ENCODE peak calls at places on chromosome 6, in eight cellular contexts. X is stomach, L is sigmoid colon, O is K562, J is HepG2, V is SK-N-SH, E is transverse colon, N is ovary. K is an unnamed sample. For H3K27me3, the result is how much of the 10 kb centered on the place peaks cover.

GRCh38 chr6:122803056-122803695 is 14.1 kb downstream of the SMPDL3A start:
- DNase-seq in L (no peak), X (no peak), E (no peak), V (no peak), O (no peak), N (no peak), J (no peak), K (no peak)

GRCh38 chr6:87772597-87773530 is 70.8 kb upstream of the AKIRIN2 start:
- DNase-seq in O (no peak), E (no peak), X (no peak), V (peak), N (no peak), L (no peak), J (peak), K (no peak)

GRCh38 chr6:119442776-119443184 is 93.2 kb upstream of the MAN1A1 start:
- DNase-seq in X (no peak), V (no peak), N (no peak), L (peak), E (peak), O (no peak), J (peak), K (no peak)

GRCh38 chr6:81561071-81561564 is 191.4 kb downstream of the TENT5A start:
- DNase-seq in J (peak), V (no peak), X (no peak), E (no peak), N (no peak), L (no peak), O (no peak), K (no peak)

GRCh38 chr6:127200114-127200513 is 66.5 kb upstream of the RNF146 start:
- DNase-seq in O (no peak), E (no peak), X (no peak), J (no peak), L (no peak), V (no peak), N (no peak), K (no peak)

GRCh38 chr6:132270745-132271414 is 130.4 kb downstream of the MOXD1 start:
- DNase-seq in O (no peak), X (peak), N (no peak), L (no peak), J (no peak), E (no peak), V (no peak), K (no peak)

GRCh38 chr6:163897030-163897429 is 482.5 kb downstream of the QKI start:
- DNase-seq in V (no peak), E (no peak), J (no peak), N (no peak), L (no peak), O (no peak), X (no peak), K (no peak)

GRCh38 chr6:133610271-133610840 is 278.6 kb upstream of the TCF21 start:
- DNase-seq in V (no peak), X (no peak), O (no peak), J (no peak), L (no peak), E (no peak), N (no peak), K (no peak)

GRCh38 chr6:129748212-129748900 is 38.4 kb upstream of the ARHGAP18 start:
- DNase-seq in X (peak), N (no peak), V (no peak), L (no peak), E (peak), J (peak), O (peak), K (no peak)

GRCh38 chr6:30626484-30627366 is at the start of gene ATAT1:
- DNase-seq in J (peak), O (peak), X (peak), L (peak), V (peak), E (peak), N (peak), K (peak)

GRCh38 chr6:55276745-55277627 is 50.3 kb upstream of the GFRAL start:
- DNase-seq in O (peak), N (peak), V (peak), J (peak), E (no peak), X (no peak), L (no peak), K (no peak)

GRCh38 chr6:87654880-87655454 is 47.1 kb downstream of the AKIRIN2 start:
- DNase-seq in V (no peak), X (no peak), N (no peak), L (no peak), E (no peak), J (no peak), O (no peak), K (no peak)

GRCh38 chr6:11989376-11989775 is 22.7 kb upstream of the HIVEP1 start:
- DNase-seq in J (no peak), X (no peak), E (no peak), O (no peak), V (no peak), N (no peak), L (no peak), K (no peak)

GRCh38 chr6:34514593-34515472 is 41.3 kb downstream of the SPDEF start:
- DNase-seq in X (no peak), N (peak), V (peak), E (no peak), J (no peak), L (peak), O (peak), K (no peak)

GRCh38 chr6:63637865-63638445 is 2.4 kb downstream of the PHF3 start:
- DNase-seq in J (no peak), V (no peak), X (no peak), E (no peak), N (no peak), O (no peak), L (no peak), K (no peak)

GRCh38 chr6:127207591-127208120 is 59.0 kb upstream of the RNF146 start:
- DNase-seq in O (no peak), N (no peak), L (no peak), J (no peak), X (no peak), E (no peak), V (no peak), K (no peak)

GRCh38 chr6:18405477-18406293 is 18.5 kb downstream of the RNF144B start:
- DNase-seq in J (no peak), X (no peak), N (no peak), V (no peak), O (no peak), L (no peak), E (no peak), K (no peak)

GRCh38 chr6:20266851-20267608 is 54.8 kb upstream of the MBOAT1 start:
- DNase-seq in J (no peak), X (no peak), O (peak), E (no peak), V (no peak), L (no peak), N (no peak), K (no peak)

GRCh38 chr6:144158133-144158532 is 7.8 kb downstream of the STX11 start:
- DNase-seq in L (no peak), N (peak), V (no peak), O (no peak), E (no peak), X (no peak), J (no peak), K (no peak)

GRCh38 chr6:20976391-20976790 is 442.1 kb downstream of the CDKAL1 start:
- DNase-seq in L (no peak), V (no peak), X (no peak), N (no peak), E (no peak), J (no peak), O (no peak), K (no peak)

GRCh38 chr6:41451039-41451438 is 95.1 kb upstream of the FOXP4 start:
- DNase-seq in E (no peak), X (peak), V (peak), L (no peak), N (no peak), J (no peak), O (peak), K (no peak)

GRCh38 chr6:99613398-99613704 is 6.7 kb downstream of the PRDM13 start:
- DNase-seq in J (no peak), O (no peak), V (peak), L (no peak), X (no peak), N (peak), E (peak), K (no peak)

GRCh38 chr6:99613705-99614429 is 7.2 kb downstream of the PRDM13 start:
- DNase-seq in X (no peak), L (no peak), O (no peak), V (peak), N (no peak), E (no peak), J (no peak), K (no peak)

GRCh38 chr6:99614430-99615161 is 8.0 kb downstream of the PRDM13 start:
- DNase-seq in V (peak), O (no peak), E (peak), X (no peak), L (no peak), N (no peak), J (no peak), K (no peak)

GRCh38 chr6:99611148-99611547 is 4.5 kb downstream of the PRDM13 start:
- DNase-seq in J (no peak), X (no peak), N (no peak), O (no peak), E (no peak), L (no peak), V (no peak), K (no peak)

GRCh38 chr6:99612551-99613397 is 6.1 kb downstream of the PRDM13 start:
- DNase-seq in N (no peak), X (no peak), V (no peak), E (no peak), J (no peak), L (no peak), O (no peak), K (no peak)
- H3K27me3 ChIP-seq in N (under half), X (half or more), V (half or more), E (half or more), J (under half), L (half or more), O (under half), K (under half)

GRCh38 chr6:37713529-37714119 is 15.9 kb upstream of the MDGA1 start:
- DNase-seq in E (no peak), V (peak), O (peak), N (no peak), J (no peak), L (no peak), X (no peak), K (no peak)
- TF ChIP-seq EP300 in E (no peak), V (no peak), O (peak), N (no peak), J (no peak), L (no peak), X (no peak), K (no peak)

DNA sequence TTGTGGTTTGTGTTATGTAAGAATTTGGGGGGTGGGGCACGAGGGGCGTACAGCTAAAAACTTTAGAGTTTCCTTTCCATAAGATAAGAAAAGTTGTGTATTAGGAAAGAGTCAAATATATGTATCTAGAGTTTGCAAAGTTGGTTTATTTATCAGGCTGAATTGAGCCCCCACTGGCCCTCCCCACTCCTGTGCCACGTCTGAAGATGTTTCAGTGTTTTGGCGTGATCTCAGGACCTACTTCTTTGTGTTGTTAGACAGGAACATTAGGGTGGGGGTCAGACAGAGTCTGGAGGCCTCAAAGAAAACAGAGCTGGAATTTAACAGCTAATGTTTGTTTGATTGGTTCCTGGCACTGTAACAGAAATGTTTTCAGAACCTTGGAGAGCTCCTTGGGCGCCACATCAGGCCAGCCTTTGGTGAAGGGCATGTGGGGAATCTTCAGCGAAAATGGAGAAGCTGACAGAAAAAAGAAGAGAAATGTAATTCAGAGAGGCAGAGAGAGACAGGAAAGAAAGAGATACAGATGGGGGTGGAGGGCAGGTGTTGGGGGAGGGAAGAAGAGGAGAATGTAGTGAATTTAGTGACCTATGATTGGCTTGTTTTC is 674 bp downstream of the NRSN1 start:
- DNase-seq in V (peak), N (no peak), L (no peak), X (no peak), E (peak), O (peak), J (peak), K (peak)
- H3K4me3 ChIP-seq in V (peak), N (no peak), L (no peak), X (no peak), E (no peak), O (no peak), J (peak), K (no peak)

DNA sequence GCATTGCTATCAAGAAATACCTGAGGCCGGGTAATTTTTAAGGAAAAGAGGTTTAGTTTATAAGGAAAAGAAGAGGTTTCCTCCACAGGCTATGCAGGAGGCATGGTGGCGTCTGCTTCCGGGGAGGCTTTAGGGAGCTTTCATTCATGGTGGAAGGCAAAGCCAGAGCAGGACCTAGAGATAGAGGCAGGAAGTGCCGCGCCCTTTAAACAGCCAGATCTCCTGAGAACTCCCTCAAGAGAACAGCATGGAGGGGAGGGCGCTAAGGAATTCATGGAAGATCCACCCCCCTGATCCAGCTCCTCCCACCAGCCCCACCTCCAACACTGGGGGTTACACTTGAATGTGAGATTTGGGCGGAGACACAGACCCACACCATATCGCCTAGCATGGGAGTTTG is 13.9 kb upstream of the DACT2 start:
- DNase-seq in N (no peak), E (peak), O (peak), J (no peak), X (no peak), L (no peak), V (no peak), K (no peak)
- H3K27me3 ChIP-seq in N (under half), E (under half), O (under half), J (under half), X (under half), L (under half), V (under half), K (under half)

GRCh38 chr6:99241905-99242534 is 107.5 kb downstream of the FAXC start:
- DNase-seq in J (peak), X (peak), O (peak), L (no peak), V (peak), N (no peak), E (no peak), K (no peak)
- TF ChIP-seq EP300 in J (no peak), X (no peak), O (no peak), L (no peak), V (no peak), N (no peak), E (no peak), K (no peak)

DNA sequence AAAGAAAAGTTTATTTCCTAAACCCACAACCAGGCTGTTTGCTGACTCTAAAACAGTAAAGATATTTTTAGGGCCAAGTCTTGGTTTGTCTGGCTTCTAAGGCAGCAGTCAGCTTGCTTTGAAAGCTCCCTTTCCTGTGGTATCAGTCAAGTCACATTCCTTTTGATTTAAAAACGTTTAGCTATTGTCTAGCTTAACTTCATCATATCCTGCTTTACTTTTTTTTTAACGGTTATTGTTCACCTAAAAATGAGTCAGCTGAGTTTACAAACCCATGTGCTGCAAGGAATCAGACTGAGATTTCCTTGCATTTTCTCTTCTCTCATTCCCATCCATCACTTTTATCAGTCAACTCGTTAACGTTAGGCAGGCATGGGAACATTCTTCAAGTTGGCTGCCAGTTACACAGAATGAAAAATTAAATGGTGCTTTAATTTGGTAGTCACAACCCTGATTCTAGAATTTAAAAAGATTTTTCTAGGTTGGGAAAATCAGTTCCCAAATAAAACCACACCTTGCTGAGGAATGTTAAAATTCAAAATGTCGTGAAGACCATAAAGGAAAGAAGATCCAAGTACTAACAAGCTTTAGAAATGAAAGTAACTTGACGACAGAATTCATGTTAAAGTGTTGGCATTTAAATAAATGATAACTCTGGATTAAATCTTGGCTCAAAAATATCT is 45.9 kb downstream of the ELOVL5 start:
- DNase-seq in J (peak), L (no peak), E (no peak), X (no peak), N (no peak), O (no peak), V (no peak), K (no peak)
- H3K4me3 ChIP-seq in J (no peak), L (peak), E (no peak), X (no peak), N (no peak), O (no peak), V (peak), K (no peak)

GRCh38 chr6:218153-219018 is 73.9 kb upstream of the DUSP22 start:
- DNase-seq in E (peak), V (no peak), L (no peak), N (no peak), O (no peak), X (no peak), J (no peak), K (no peak)
- H3K27me3 ChIP-seq in E (under half), V (under half), L (under half), N (under half), O (under half), X (under half), J (under half), K (under half)

GRCh38 chr6:143139239-143139784 is 78.6 kb downstream of the AIG1 start:
- DNase-seq in X (no peak), E (no peak), N (no peak), L (no peak), J (no peak), V (no peak), O (no peak), K (no peak)
- TF ChIP-seq EP300 in X (no peak), E (no peak), N (no peak), L (no peak), J (no peak), V (no peak), O (no peak), K (no peak)

K was measured in tibial nerve.